ENCODE peak calls at places on chromosomes 3 and 15, in five cellular contexts. G is SK-N-SH, F is K562, Y is HCT116, J is GM12878. L is an unnamed sample.

GRCh38 chr3:97817965-97818364 is 3.8 kb upstream of the CRYBG3 start:
- DNase-seq in G (peak; percentile 17), F (no peak), Y (no peak), J (no peak), L (no peak)

GRCh38 chr15:25727867-25728600 is 135.1 kb downstream of the ATP10A start:
- DNase-seq in G (peak; percentile 6), F (no peak), Y (no peak), J (no peak), L (no peak)

GRCh38 chr3:179606534-179607085 is 2.0 kb downstream of the NDUFB5 start:
- DNase-seq in G (no peak), F (no peak), Y (no peak), J (no peak), L (no peak)

GRCh38 chr3:130975251-130975650 is 51.4 kb downstream of the ASTE1 start:
- DNase-seq in G (no peak), F (no peak), Y (no peak), J (no peak), L (no peak)

GRCh38 chr3:69214241-69214640 is 91.8 kb upstream of the LMOD3 start:
- DNase-seq in G (no peak), F (no peak), Y (no peak), J (no peak), L (no peak)

GRCh38 chr15:48090115-48090514 is 30.7 kb upstream of the SLC24A5 start:
- DNase-seq in G (no peak), F (no peak), Y (no peak), J (no peak), L (no peak)

GRCh38 chr15:95663156-95663831 is 667.2 kb upstream of the NR2F2 start:
- DNase-seq in G (no peak), F (no peak), Y (no peak), J (no peak), L (no peak)

GRCh38 chr3:134373278-134373941 is 837 bp downstream of the AMOTL2 start:
- DNase-seq in G (peak; percentile 84), F (no peak), Y (no peak), J (no peak), L (peak; percentile 86)

GRCh38 chr3:126212629-126213375 is 32.4 kb upstream of the ALDH1L1 start:
- DNase-seq in G (peak; percentile 89), F (no peak), Y (no peak), J (no peak), L (peak; percentile 29)

GRCh38 chr15:92670625-92671024 is 15.1 kb upstream of the FAM174B start:
- DNase-seq in G (no peak), F (no peak), Y (no peak), J (no peak), L (no peak)

GRCh38 chr3:56291244-56291680 is 177.0 kb downstream of the ERC2 start:
- DNase-seq in G (no peak), F (no peak), Y (no peak), J (no peak), L (no peak)

GRCh38 chr3:52534281-52535183 is 875 bp upstream of the NT5DC2 start:
- DNase-seq in G (peak; percentile 20), F (no peak), Y (no peak), J (no peak), L (peak; percentile 75)

GRCh38 chr3:60582285-60582684 is 669.0 kb downstream of the FHIT start:
- DNase-seq in G (no peak), F (no peak), Y (no peak), J (no peak), L (no peak)

GRCh38 chr15:101386006-101386405 is 91.0 kb upstream of the SNRPA1 start:
- DNase-seq in G (no peak), F (no peak), Y (no peak), J (no peak), L (no peak)

GRCh38 chr3:102057781-102058421 is 208.6 kb downstream of the NFKBIZ start:
- DNase-seq in G (no peak), F (no peak), Y (no peak), J (peak; percentile 85), L (no peak)

GRCh38 chr3:23096041-23096440 is 107.1 kb upstream of the UBE2E2 start:
- DNase-seq in G (no peak), F (no peak), Y (no peak), J (no peak), L (no peak)

GRCh38 chr3:101577276-101577675 is 3.3 kb downstream of the PCNP start:
- DNase-seq in G (no peak), F (no peak), Y (no peak), J (no peak), L (no peak)

GRCh38 chr15:100764778-100765457 is 114.7 kb upstream of the ALDH1A3 start:
- DNase-seq in G (peak; percentile 45), F (no peak), Y (no peak), J (no peak), L (no peak)

GRCh38 chr3:18442743-18443669 is 17.9 kb upstream of the SATB1 start:
- DNase-seq in G (no peak), F (no peak), Y (no peak), J (no peak), L (no peak)

GRCh38 chr15:88490036-88490435 is 22.5 kb downstream of the MRPS11 start:
- DNase-seq in G (no peak), F (no peak), Y (no peak), J (no peak), L (no peak)

GRCh38 chr15:67422296-67422695 is 98.6 kb upstream of the C15orf61 start:
- DNase-seq in G (no peak), F (no peak), Y (no peak), J (no peak), L (no peak)

GRCh38 chr15:76863123-76863522 is 42.0 kb downstream of the SCAPER start:
- DNase-seq in G (no peak), F (no peak), Y (no peak), J (no peak), L (no peak)

GRCh38 chr3:130772124-130772523 is 25.5 kb upstream of the PIK3R4 start:
- DNase-seq in G (no peak), F (no peak), Y (no peak), J (no peak), L (no peak)

GRCh38 chr3:128075516-128076464 is 23.6 kb downstream of the SEC61A1 start:
- DNase-seq in G (peak; percentile 72), F (peak; percentile 82), Y (peak; percentile 67), J (no peak), L (no peak)

GRCh38 chr3:196754215-196754937 is 14.7 kb downstream of the PAK2 start:
- DNase-seq in G (peak; percentile 30), F (no peak), Y (no peak), J (no peak), L (peak; percentile 83)

GRCh38 chr3:64238971-64239667 is 13.9 kb upstream of the PRICKLE2 start:
- DNase-seq in G (peak; percentile 24), F (no peak), Y (no peak), J (no peak), L (peak; percentile 16)

GRCh38 chr15:44536962-44537727 is at the start of gene EIF3J:
- DNase-seq in G (peak; percentile 97), F (peak; percentile 93), Y (peak; percentile 89), J (peak; percentile 82), L (peak; percentile 91)
- TF ChIP-seq ZBTB33 in G (no peak), F (peak; percentile 40), Y (no peak), J (no peak), L (no peak)

GRCh38 chr3:8767667-8768363 is 1.6 kb downstream of the OXTR start:
- DNase-seq in G (peak; percentile 26), F (no peak), Y (no peak), J (no peak), L (peak; percentile 28)
- TF ChIP-seq ZBTB33 in G (no peak), F (peak; percentile 21), Y (no peak), J (no peak), L (peak; percentile 84)

GRCh38 chr15:49652922-49653321 is 32.1 kb downstream of the DTWD1 start:
- DNase-seq in G (no peak), F (no peak), Y (no peak), J (no peak), L (no peak)

GRCh38 chr15:49656734-49657133 is 35.9 kb downstream of the DTWD1 start:
- DNase-seq in G (no peak), F (no peak), Y (no peak), J (no peak), L (no peak)
- TF ChIP-seq ZBTB33 in G (no peak), F (no peak), Y (no peak), J (no peak), L (no peak)

DNA sequence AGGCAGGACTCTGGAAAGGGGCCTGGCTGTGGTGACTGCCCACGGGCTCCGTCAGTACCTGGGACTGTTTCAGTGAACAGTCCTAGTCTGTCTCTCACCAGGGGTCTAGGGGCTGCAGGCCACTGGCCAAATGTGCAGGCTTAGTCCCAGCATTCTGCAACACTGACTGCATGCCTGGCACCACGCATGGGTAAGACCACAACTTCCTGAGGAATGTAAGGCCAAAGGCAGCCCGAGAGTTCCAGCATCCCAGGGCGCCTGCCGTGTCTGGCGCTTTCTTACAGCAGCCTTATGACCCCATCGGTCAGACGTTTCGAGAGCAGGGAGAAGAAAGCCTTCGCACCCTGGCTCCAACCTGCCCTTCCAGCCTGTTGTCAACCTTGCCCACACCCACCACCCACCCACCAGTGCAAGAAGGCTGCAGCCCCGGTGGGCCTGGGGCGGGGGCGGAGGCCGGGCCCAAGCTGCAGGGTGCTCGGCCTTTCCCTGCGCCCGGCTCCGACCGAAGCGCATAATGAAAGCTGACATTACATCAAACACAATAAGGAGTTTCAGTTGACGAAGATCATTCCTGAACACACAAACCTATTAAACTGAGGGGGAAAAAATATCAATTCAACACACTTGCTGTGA is 29.5 kb upstream of the TMEM115 start:
- DNase-seq in G (no peak), F (no peak), Y (no peak), J (no peak), L (no peak)
- TF ChIP-seq ZBTB33 in G (no peak), F (no peak), Y (no peak), J (no peak), L (no peak)

GRCh38 chr15:84873997-84874396 is 10.5 kb upstream of the SLC28A1 start:
- DNase-seq in G (no peak), F (no peak), Y (no peak), J (no peak), L (no peak)

GRCh38 chr15:84874991-84875390 is 9.5 kb upstream of the SLC28A1 start:
- DNase-seq in G (no peak), F (no peak), Y (no peak), J (no peak), L (no peak)

GRCh38 chr15:84871428-84871985 is 13.0 kb upstream of the SLC28A1 start:
- DNase-seq in G (no peak), F (peak; percentile 35), Y (no peak), J (no peak), L (no peak)

GRCh38 chr15:84869510-84869909 is 15.0 kb upstream of the SLC28A1 start:
- DNase-seq in G (no peak), F (no peak), Y (no peak), J (no peak), L (no peak)

GRCh38 chr15:84872009-84872900 is 12.2 kb upstream of the SLC28A1 start:
- DNase-seq in G (peak; percentile 49), F (no peak), Y (no peak), J (no peak), L (no peak)
- TF ChIP-seq ZBTB33 in G (no peak), F (no peak), Y (no peak), J (no peak), L (no peak)